ENCODE peak calls at places on chromosomes 12 and 14, in seven cellular contexts. V, C, P, A, G, L and O are unnamed samples.

GRCh38 chr14:101559624-101560533 is 1.4 kb upstream of the DIO3 start:
- DNase-seq in V (no peak), P (no peak), L (no peak), C (no peak), G (peak), A (no peak), O (no peak)

GRCh38 chr14:100155049-100155621 is 4.3 kb downstream of the DEGS2 start:
- DNase-seq in V (no peak), P (peak), A (no peak), L (peak), G (peak), C (peak), O (peak)

GRCh38 chr12:124233846-124234620 is 60.9 kb upstream of the RFLNA start:
- DNase-seq in V (no peak), C (no peak), A (no peak), L (no peak), P (no peak), G (no peak), O (no peak)

GRCh38 chr12:132761032-132761910 is at the start of gene ANKLE2:
- DNase-seq in V (peak), P (peak), G (no peak), A (peak), L (no peak), C (peak), O (peak)

GRCh38 chr12:107352347-107353081 is 259.2 kb upstream of the CRY1 start:
- DNase-seq in V (no peak), A (no peak), L (no peak), G (no peak), C (no peak), P (no peak), O (peak)

GRCh38 chr12:92369643-92370042 is 224.0 kb upstream of the BTG1 start:
- DNase-seq in P (no peak), A (no peak), V (peak), G (no peak), L (no peak), C (no peak), O (no peak)

GRCh38 chr12:48349471-48349870 is 1.2 kb downstream of the ZNF641 start:
- DNase-seq in L (peak), G (no peak), C (no peak), P (no peak), V (peak), A (no peak), O (no peak)

GRCh38 chr12:107351716-107352115 is 258.4 kb upstream of the CRY1 start:
- DNase-seq in G (no peak), P (no peak), C (no peak), A (no peak), V (no peak), L (no peak), O (peak)

GRCh38 chr12:112936264-112936663 is 2.0 kb upstream of the OAS3 start:
- DNase-seq in C (no peak), A (no peak), L (no peak), P (no peak), V (no peak), G (no peak), O (no peak)

GRCh38 chr14:51513933-51514332 is 137.8 kb upstream of the FRMD6 start:
- DNase-seq in A (no peak), C (no peak), G (no peak), V (no peak), P (no peak), L (no peak), O (no peak)

GRCh38 chr12:52049286-52049685 is 2.0 kb upstream of the NR4A1 start:
- DNase-seq in C (no peak), A (no peak), G (no peak), P (no peak), L (no peak), V (no peak), O (no peak)

GRCh38 chr14:44316647-44317432 is 190.2 kb downstream of the FSCB start:
- DNase-seq in P (peak), A (no peak), V (peak), G (no peak), C (no peak), L (no peak), O (peak)

GRCh38 chr12:100024974-100025555 is 40.3 kb upstream of the ANKS1B start:
- DNase-seq in V (no peak), L (no peak), P (no peak), C (no peak), A (no peak), G (no peak), O (no peak)

GRCh38 chr14:92382677-92383076 is 59.7 kb downstream of the SLC24A4 start:
- DNase-seq in V (no peak), L (no peak), C (no peak), P (no peak), A (no peak), G (no peak), O (peak)

GRCh38 chr12:62787606-62788005 is 147.3 kb downstream of the PPM1H start:
- DNase-seq in L (no peak), G (no peak), C (no peak), P (no peak), A (no peak), V (no peak), O (no peak)

GRCh38 chr12:66539451-66539850 is 139.4 kb downstream of the GRIP1 start:
- DNase-seq in L (peak), V (no peak), P (no peak), C (no peak), A (no peak), G (no peak), O (no peak)

GRCh38 chr14:35821546-35822411 is 4.4 kb upstream of the BRMS1L start:
- DNase-seq in L (peak), P (peak), V (no peak), C (no peak), A (no peak), G (no peak), O (peak)